ENCODE peak calls at places on chromosomes 3 and 15, in seven cellular contexts. One of them, this sample, is unnamed.

GRCh38 chr15:83784975-83785374 is 131.1 kb downstream of the ADAMTSL3 start:
- DNase-seq in GM12878: no peak
- DNase-seq in HCT116: no peak
- DNase-seq in SK-N-SH: no peak
- DNase-seq in HepG2: no peak
- DNase-seq in H1: no peak
- DNase-seq in K562: no peak
- DNase-seq in this sample: no peak

GRCh38 chr3:55621026-55621422 is 133.9 kb upstream of the WNT5A start:
- DNase-seq in SK-N-SH: no peak
- DNase-seq in H1: no peak
- DNase-seq in K562: no peak
- DNase-seq in GM12878: no peak
- DNase-seq in HepG2: no peak
- DNase-seq in HCT116: no peak
- DNase-seq in this sample: no peak

GRCh38 chr3:127734754-127735473 is 62.2 kb downstream of the ABTB1 start:
- DNase-seq in K562: no peak
- DNase-seq in HepG2: no peak
- DNase-seq in H1: no peak
- DNase-seq in HCT116: no peak
- DNase-seq in SK-N-SH: no peak
- DNase-seq in GM12878: no peak
- DNase-seq in this sample: no peak

GRCh38 chr3:37441689-37442088 is 267.3 kb upstream of the LRRFIP2 start:
- DNase-seq in HCT116: no peak
- DNase-seq in K562: peak
- DNase-seq in SK-N-SH: no peak
- DNase-seq in H1: no peak
- DNase-seq in HepG2: no peak
- DNase-seq in GM12878: no peak
- DNase-seq in this sample: no peak

GRCh38 chr3:194137314-194138097 is 1.6 kb downstream of the HES1 start:
- DNase-seq in GM12878: no peak
- DNase-seq in K562: peak
- DNase-seq in SK-N-SH: peak
- DNase-seq in HCT116: no peak
- DNase-seq in H1: peak
- DNase-seq in HepG2: peak
- DNase-seq in this sample: peak

GRCh38 chr3:43632269-43632733 is 10.5 kb upstream of the ANO10 start:
- DNase-seq in K562: peak
- DNase-seq in SK-N-SH: no peak
- DNase-seq in HepG2: no peak
- DNase-seq in H1: no peak
- DNase-seq in HCT116: no peak
- DNase-seq in GM12878: no peak
- DNase-seq in this sample: peak

GRCh38 chr3:33886015-33886414 is 87.6 kb downstream of the PDCD6IP start:
- DNase-seq in HepG2: no peak
- DNase-seq in SK-N-SH: no peak
- DNase-seq in H1: no peak
- DNase-seq in HCT116: no peak
- DNase-seq in GM12878: no peak
- DNase-seq in K562: no peak
- DNase-seq in this sample: no peak

GRCh38 chr3:66419053-66419440 is 81.8 kb downstream of the LRIG1 start:
- DNase-seq in H1: no peak
- DNase-seq in K562: no peak
- DNase-seq in HepG2: no peak
- DNase-seq in HCT116: no peak
- DNase-seq in GM12878: no peak
- DNase-seq in SK-N-SH: no peak
- DNase-seq in this sample: no peak

GRCh38 chr3:100384735-100385134 is 16.2 kb downstream of the TOMM70 start:
- DNase-seq in HepG2: no peak
- DNase-seq in K562: no peak
- DNase-seq in SK-N-SH: no peak
- DNase-seq in GM12878: no peak
- DNase-seq in HCT116: no peak
- DNase-seq in H1: no peak
- DNase-seq in this sample: no peak

GRCh38 chr3:180184806-180185205 is 148.1 kb upstream of the PEX5L start:
- DNase-seq in GM12878: no peak
- DNase-seq in K562: no peak
- DNase-seq in H1: no peak
- DNase-seq in HCT116: no peak
- DNase-seq in HepG2: no peak
- DNase-seq in SK-N-SH: no peak
- DNase-seq in this sample: no peak

GRCh38 chr3:149245738-149246451 is 24.3 kb upstream of the CP start:
- DNase-seq in H1: no peak
- DNase-seq in GM12878: peak
- DNase-seq in SK-N-SH: no peak
- DNase-seq in HepG2: peak
- DNase-seq in K562: no peak
- DNase-seq in HCT116: no peak
- DNase-seq in this sample: peak

GRCh38 chr3:191238321-191238817 is 39.3 kb downstream of the OSTN start:
- DNase-seq in H1: no peak
- DNase-seq in K562: no peak
- DNase-seq in HCT116: no peak
- DNase-seq in SK-N-SH: no peak
- DNase-seq in GM12878: no peak
- DNase-seq in HepG2: peak
- DNase-seq in this sample: no peak

GRCh38 chr3:99686955-99687612 is 48.7 kb downstream of the COL8A1 start:
- DNase-seq in HepG2: peak
- DNase-seq in HCT116: peak
- DNase-seq in SK-N-SH: peak
- DNase-seq in K562: peak
- DNase-seq in H1: peak
- DNase-seq in GM12878: no peak
- DNase-seq in this sample: peak

GRCh38 chr3:33074217-33075067 is 22.5 kb downstream of the GLB1 start:
- DNase-seq in K562: peak
- DNase-seq in HCT116: peak
- DNase-seq in SK-N-SH: peak
- DNase-seq in H1: peak
- DNase-seq in HepG2: peak
- DNase-seq in GM12878: no peak
- DNase-seq in this sample: peak

GRCh38 chr3:168155207-168155785 is 59.6 kb upstream of the GOLIM4 start:
- DNase-seq in GM12878: no peak
- DNase-seq in HepG2: no peak
- DNase-seq in H1: no peak
- DNase-seq in K562: no peak
- DNase-seq in HCT116: no peak
- DNase-seq in SK-N-SH: no peak
- DNase-seq in this sample: no peak

GRCh38 chr3:89340431-89340830 is 233.0 kb downstream of the EPHA3 start:
- DNase-seq in HCT116: no peak
- DNase-seq in SK-N-SH: no peak
- DNase-seq in HepG2: no peak
- DNase-seq in K562: no peak
- DNase-seq in GM12878: no peak
- DNase-seq in H1: no peak
- DNase-seq in this sample: no peak

GRCh38 chr3:26636328-26636727 is 13.8 kb downstream of the LRRC3B start:
- DNase-seq in SK-N-SH: no peak
- DNase-seq in H1: no peak
- DNase-seq in HepG2: no peak
- DNase-seq in K562: no peak
- DNase-seq in GM12878: no peak
- DNase-seq in HCT116: no peak
- DNase-seq in this sample: no peak

GRCh38 chr15:53453253-53454105 is 306.0 kb downstream of the WDR72 start:
- DNase-seq in GM12878: no peak
- DNase-seq in HCT116: no peak
- DNase-seq in H1: no peak
- DNase-seq in SK-N-SH: no peak
- DNase-seq in HepG2: peak
- DNase-seq in K562: no peak
- DNase-seq in this sample: no peak

GRCh38 chr3:97991278-97991652 is 19.0 kb upstream of the RIOX2 start:
- DNase-seq in GM12878: no peak
- DNase-seq in H1: no peak
- DNase-seq in SK-N-SH: no peak
- DNase-seq in HCT116: no peak
- DNase-seq in HepG2: no peak
- DNase-seq in K562: no peak
- DNase-seq in this sample: no peak

GRCh38 chr3:125107861-125108567 is 52.2 kb upstream of the HEG1 start:
- DNase-seq in K562: no peak
- DNase-seq in HepG2: no peak
- DNase-seq in H1: no peak
- DNase-seq in SK-N-SH: no peak
- DNase-seq in HCT116: no peak
- DNase-seq in GM12878: peak
- DNase-seq in this sample: no peak

GRCh38 chr15:78075490-78076230 is 1.9 kb downstream of the TBC1D2B start:
- DNase-seq in HepG2: peak
- DNase-seq in SK-N-SH: no peak
- DNase-seq in HCT116: no peak
- DNase-seq in GM12878: no peak
- DNase-seq in K562: no peak
- DNase-seq in H1: no peak
- DNase-seq in this sample: peak

GRCh38 chr3:87167634-87168456 is 59.3 kb upstream of the CHMP2B start:
- DNase-seq in H1: no peak
- DNase-seq in GM12878: peak
- DNase-seq in K562: peak
- DNase-seq in HCT116: peak
- DNase-seq in HepG2: peak
- DNase-seq in SK-N-SH: peak
- DNase-seq in this sample: peak

GRCh38 chr3:74523811-74524210 is 90.6 kb downstream of the CNTN3 start:
- DNase-seq in K562: no peak
- DNase-seq in GM12878: no peak
- DNase-seq in HCT116: no peak
- DNase-seq in HepG2: no peak
- DNase-seq in SK-N-SH: no peak
- DNase-seq in H1: no peak
- DNase-seq in this sample: peak

GRCh38 chr3:14657579-14657978 is 6.0 kb downstream of the CCDC174 start:
- DNase-seq in K562: no peak
- DNase-seq in HepG2: no peak
- DNase-seq in SK-N-SH: no peak
- DNase-seq in GM12878: no peak
- DNase-seq in HCT116: no peak
- DNase-seq in H1: no peak
- DNase-seq in this sample: no peak

GRCh38 chr3:14946749-14947104 is 656 bp upstream of the NR2C2 start:
- DNase-seq in K562: no peak
- DNase-seq in GM12878: no peak
- DNase-seq in HepG2: no peak
- DNase-seq in SK-N-SH: no peak
- DNase-seq in HCT116: no peak
- DNase-seq in H1: no peak
- DNase-seq in this sample: no peak

GRCh38 chr3:171339606-171340005 is 120.6 kb downstream of the TNIK start:
- DNase-seq in K562: no peak
- DNase-seq in HepG2: no peak
- DNase-seq in SK-N-SH: no peak
- DNase-seq in H1: no peak
- DNase-seq in GM12878: no peak
- DNase-seq in HCT116: no peak
- DNase-seq in this sample: peak

GRCh38 chr3:127796751-127797150 is 25.6 kb downstream of the MGLL start:
- DNase-seq in H1: no peak
- DNase-seq in GM12878: no peak
- DNase-seq in SK-N-SH: peak
- DNase-seq in K562: no peak
- DNase-seq in HCT116: no peak
- DNase-seq in HepG2: no peak
- DNase-seq in this sample: no peak

GRCh38 chr15:66766282-66767228 is 64.5 kb downstream of the SMAD6 start:
- DNase-seq in H1: no peak
- DNase-seq in SK-N-SH: no peak
- DNase-seq in HepG2: no peak
- DNase-seq in HCT116: no peak
- DNase-seq in K562: no peak
- DNase-seq in GM12878: no peak
- DNase-seq in this sample: no peak
- TF ChIP-seq JUND in H1: no peak
- TF ChIP-seq JUND in SK-N-SH: peak
- TF ChIP-seq JUND in HepG2: no peak
- TF ChIP-seq JUND in HCT116: no peak
- TF ChIP-seq JUND in K562: no peak
- TF ChIP-seq JUND in GM12878: no peak
- TF ChIP-seq JUND in this sample: no peak

DNA sequence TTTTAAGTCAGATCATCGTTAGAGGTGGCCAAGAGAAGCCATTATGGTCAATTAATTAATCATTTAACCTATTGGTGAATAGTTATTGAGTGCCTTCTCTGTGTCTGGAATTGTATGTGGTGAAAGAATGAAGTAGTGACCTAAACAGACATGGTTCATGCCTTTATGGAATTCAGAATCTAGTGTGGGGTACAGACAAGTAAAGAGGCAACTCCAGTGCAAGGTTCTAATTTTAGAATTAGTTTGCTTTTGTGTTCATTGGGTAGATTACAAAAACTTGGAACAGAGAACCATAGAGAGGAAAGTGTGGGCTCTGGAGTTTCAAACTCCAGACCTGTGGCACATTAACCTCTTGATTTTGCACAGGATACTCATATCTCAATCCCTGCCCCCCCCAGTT is 117.7 kb downstream of the MITF start:
- DNase-seq in GM12878: no peak
- DNase-seq in K562: no peak
- DNase-seq in HCT116: no peak
- DNase-seq in HepG2: no peak
- DNase-seq in H1: no peak
- DNase-seq in SK-N-SH: no peak
- DNase-seq in this sample: no peak
- TF ChIP-seq JUND in GM12878: no peak
- TF ChIP-seq JUND in K562: no peak
- TF ChIP-seq JUND in HCT116: no peak
- TF ChIP-seq JUND in HepG2: no peak
- TF ChIP-seq JUND in H1: no peak
- TF ChIP-seq JUND in SK-N-SH: no peak
- TF ChIP-seq JUND in this sample: no peak

GRCh38 chr3:24514139-24514538 is 19.5 kb upstream of the THRB start:
- DNase-seq in SK-N-SH: no peak
- DNase-seq in K562: no peak
- DNase-seq in H1: no peak
- DNase-seq in HCT116: no peak
- DNase-seq in HepG2: no peak
- DNase-seq in GM12878: no peak
- DNase-seq in this sample: no peak
- TF ChIP-seq JUND in SK-N-SH: no peak
- TF ChIP-seq JUND in K562: no peak
- TF ChIP-seq JUND in H1: no peak
- TF ChIP-seq JUND in HCT116: no peak
- TF ChIP-seq JUND in HepG2: no peak
- TF ChIP-seq JUND in GM12878: no peak
- TF ChIP-seq JUND in this sample: no peak

DNA sequence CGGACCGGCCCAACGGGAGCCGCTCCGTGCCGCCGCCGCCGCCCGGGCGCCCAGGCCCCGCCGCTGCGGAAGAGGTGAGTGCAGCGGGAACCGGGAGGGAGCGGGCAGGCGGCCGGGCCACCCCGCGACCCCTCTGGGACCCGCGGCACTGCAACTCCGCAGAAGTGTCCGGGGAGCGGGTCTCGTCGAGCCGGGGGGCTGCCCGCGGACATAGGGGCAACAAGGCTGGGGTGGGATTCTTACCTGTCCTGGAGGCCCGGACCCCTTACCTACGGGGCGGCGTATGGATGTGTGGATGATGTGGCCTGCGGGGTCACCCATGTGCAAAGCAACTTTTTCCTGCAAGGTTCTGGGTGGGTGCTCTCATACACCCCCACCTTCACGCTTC is 361 bp downstream of the SEMA3F start:
- DNase-seq in HCT116: no peak
- DNase-seq in HepG2: no peak
- DNase-seq in H1: peak
- DNase-seq in SK-N-SH: no peak
- DNase-seq in GM12878: no peak
- DNase-seq in K562: no peak
- DNase-seq in this sample: no peak
- TF ChIP-seq JUND in HCT116: no peak
- TF ChIP-seq JUND in HepG2: no peak
- TF ChIP-seq JUND in H1: no peak
- TF ChIP-seq JUND in SK-N-SH: no peak
- TF ChIP-seq JUND in GM12878: no peak
- TF ChIP-seq JUND in K562: no peak
- TF ChIP-seq JUND in this sample: no peak

This sample was measured in T47D.